ENCODE peak calls at places on chromosome 10, in four cellular contexts. I is colonic mucosa, Y is retinal pigment epithelial cell, U is heart right ventricle. W is an unnamed sample.

GRCh38 chr10:69065406-69066361 is 22.2 kb upstream of the SRGN start:
- DNase-seq in I (no peak), U (peak), Y (no peak), W (no peak)

GRCh38 chr10:91589015-91589655 is 43.7 kb downstream of the PPP1R3C start:
- DNase-seq in I (no peak), U (peak), Y (no peak), W (no peak)

GRCh38 chr10:111107023-111107422 is 30.2 kb downstream of the ADRA2A start:
- DNase-seq in Y (no peak), U (no peak), I (no peak), W (no peak)

GRCh38 chr10:118662228-118663035 is 67.0 kb upstream of the PRLHR start:
- DNase-seq in U (no peak), Y (no peak), I (no peak), W (no peak)

GRCh38 chr10:78224602-78225001 is 190.9 kb downstream of the RPS24 start:
- DNase-seq in I (no peak), U (no peak), Y (no peak), W (no peak)

GRCh38 chr10:99917963-99918825 is 91.6 kb downstream of the DNMBP start:
- DNase-seq in I (peak), Y (no peak), U (peak), W (peak)

GRCh38 chr10:117603081-117603480 is 60.5 kb downstream of the EMX2 start:
- DNase-seq in Y (no peak), I (no peak), U (no peak), W (no peak)

GRCh38 chr10:6401562-6402348 is 178.3 kb downstream of the PRKCQ start:
- DNase-seq in I (peak), U (peak), Y (peak), W (peak)

GRCh38 chr10:60650272-60650800 is 127.9 kb upstream of the CDK1 start:
- DNase-seq in Y (no peak), U (no peak), I (no peak), W (no peak)

GRCh38 chr10:110530131-110530831 is 32.6 kb downstream of the DUSP5 start:
- DNase-seq in U (peak), I (peak), Y (peak), W (peak)

GRCh38 chr10:125034671-125035070 is 92.7 kb downstream of the ZRANB1 start:
- DNase-seq in Y (no peak), I (no peak), U (no peak), W (no peak)

GRCh38 chr10:34232481-34232880 is 582.6 kb downstream of the PARD3 start:
- DNase-seq in I (no peak), U (no peak), Y (no peak), W (no peak)

GRCh38 chr10:51159841-51160240 is 85.6 kb downstream of the PRKG1 start:
- DNase-seq in U (no peak), I (no peak), Y (no peak), W (no peak)

GRCh38 chr10:110755781-110756180 is 111.6 kb downstream of the RBM20 start:
- DNase-seq in I (no peak), Y (no peak), U (no peak), W (no peak)

GRCh38 chr10:24762966-24763623 is 39.4 kb upstream of the ARHGAP21 start:
- DNase-seq in U (no peak), I (no peak), Y (peak), W (no peak)

GRCh38 chr10:4382811-4383210 is 443.2 kb upstream of the AKR1E2 start:
- DNase-seq in U (no peak), Y (no peak), I (no peak), W (no peak)

GRCh38 chr10:129968937-129969527 is 5.0 kb upstream of the EBF3 start:
- DNase-seq in U (no peak), Y (no peak), I (peak), W (no peak)

GRCh38 chr10:24718031-24718855 is 5.4 kb downstream of the ARHGAP21 start:
- DNase-seq in U (no peak), I (no peak), Y (no peak), W (no peak)

GRCh38 chr10:79491171-79491835 is 21.0 kb upstream of the EIF5AL1 start:
- DNase-seq in Y (no peak), U (no peak), I (no peak), W (no peak)

GRCh38 chr10:88472540-88472939 is 110.6 kb downstream of the RNLS start:
- DNase-seq in Y (no peak), U (no peak), I (no peak), W (no peak)
- TF ChIP-seq CTCF in Y (no peak), U (peak), I (no peak), W (no peak)

GRCh38 chr10:114708717-114709352 is 50.8 kb upstream of the ABLIM1 start:
- DNase-seq in U (no peak), I (no peak), Y (no peak), W (no peak)

GRCh38 chr10:114708084-114708483 is 50.0 kb upstream of the ABLIM1 start:
- DNase-seq in Y (no peak), U (no peak), I (no peak), W (no peak)

GRCh38 chr10:114703377-114704125 is 45.5 kb upstream of the ABLIM1 start:
- DNase-seq in U (no peak), Y (no peak), I (no peak), W (no peak)

GRCh38 chr10:114704720-114705119 is 46.6 kb upstream of the ABLIM1 start:
- DNase-seq in I (no peak), U (no peak), Y (no peak), W (no peak)

DNA sequence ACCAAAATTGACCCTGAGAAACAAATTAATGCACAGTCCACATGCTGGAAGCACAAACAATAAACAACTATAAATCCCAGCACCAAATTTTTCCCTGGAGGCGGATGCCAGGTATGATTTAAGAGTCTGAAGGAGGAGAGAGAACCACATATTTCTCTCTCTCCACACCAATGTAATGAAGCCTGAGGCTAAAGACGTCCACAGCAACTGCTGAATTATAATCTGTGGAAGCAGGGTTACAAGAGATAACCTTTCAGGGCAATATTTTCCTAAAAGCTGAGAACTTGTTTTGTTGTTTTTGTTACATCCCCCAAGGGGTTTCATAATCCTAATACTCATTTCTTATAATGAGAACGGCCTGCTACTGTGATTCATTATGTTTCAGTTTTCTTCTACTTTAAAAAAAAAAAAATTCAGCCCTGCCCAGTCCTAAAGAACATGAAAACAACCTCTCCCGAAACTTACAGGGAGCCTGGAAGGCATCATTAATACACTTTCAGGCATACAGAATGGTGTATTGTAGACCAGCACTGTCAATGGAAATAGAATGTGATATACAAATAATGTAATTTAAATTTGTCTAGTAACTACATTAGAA is 48.5 kb upstream of the ABLIM1 start:
- DNase-seq in Y (no peak), I (no peak), U (no peak), W (no peak)
- TF ChIP-seq CTCF in Y (no peak), I (no peak), U (no peak), W (no peak)

GRCh38 chr10:132307823-132308587 is at the start of gene STK32C:
- DNase-seq in Y (peak), I (peak), U (peak), W (peak)
- TF ChIP-seq CTCF in Y (no peak), I (no peak), U (no peak), W (no peak)

GRCh38 chr10:7474388-7474787 is 63.6 kb upstream of the SFMBT2 start:
- DNase-seq in U (no peak), I (no peak), Y (no peak), W (no peak)
- TF ChIP-seq CTCF in U (no peak), I (no peak), Y (no peak), W (no peak)

DNA sequence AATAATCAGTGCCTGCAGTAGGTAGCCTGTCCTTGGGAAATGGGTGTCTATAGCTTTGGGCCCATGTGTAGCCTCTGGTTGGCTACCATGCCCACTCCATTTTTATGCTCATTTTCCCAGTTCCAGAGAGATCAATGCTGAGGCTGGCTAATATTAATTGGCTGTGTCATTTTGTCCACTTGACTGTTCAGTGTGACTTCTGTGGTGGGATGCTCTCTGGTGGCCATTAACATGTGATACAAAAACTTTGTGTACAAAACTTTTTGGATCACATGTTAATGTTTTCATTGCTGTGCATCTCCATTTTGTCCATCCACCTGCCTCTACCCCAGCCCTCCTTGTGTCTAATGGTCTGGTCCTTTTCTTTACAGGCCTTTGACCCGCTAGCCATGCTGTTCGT is 22.7 kb downstream of the VIM start:
- DNase-seq in U (no peak), I (no peak), Y (no peak), W (no peak)
- TF ChIP-seq CTCF in U (peak), I (no peak), Y (no peak), W (peak)

W was measured in osteocyte.